ENCODE peak calls at places on chromosome 19, in ten cellular contexts. One of them, this sample, is unnamed.

GRCh38 chr19:3129112-3129511 is 6.7 kb upstream of the GNA15 start:
- DNase-seq in dorsolateral prefrontal cortex: no peak
- DNase-seq in M059J: peak; percentile 58
- DNase-seq in lower leg skin: no peak
- DNase-seq in MCF 10A: peak; percentile 71
- DNase-seq in hypothalamus: no peak
- DNase-seq in fibroblast of lung: peak; percentile 45
- DNase-seq in WTC11: no peak
- DNase-seq in activated CD4-positive, alpha-beta T cell treated with anti-CD3 and anti-CD28 coated beads for 4 hours: peak; percentile 43
- DNase-seq in IMR-90: peak; percentile 71
- DNase-seq in this sample: no peak

GRCh38 chr19:46812898-46813569 is 24.6 kb upstream of the SLC1A5 start:
- DNase-seq in dorsolateral prefrontal cortex: no peak
- DNase-seq in M059J: no peak
- DNase-seq in lower leg skin: no peak
- DNase-seq in MCF 10A: no peak
- DNase-seq in hypothalamus: no peak
- DNase-seq in fibroblast of lung: no peak
- DNase-seq in WTC11: peak; percentile 21
- DNase-seq in activated CD4-positive, alpha-beta T cell treated with anti-CD3 and anti-CD28 coated beads for 4 hours: no peak
- DNase-seq in IMR-90: no peak
- DNase-seq in this sample: no peak

GRCh38 chr19:49767380-49767779 is 579 bp downstream of the AP2A1 start:
- DNase-seq in dorsolateral prefrontal cortex: no peak
- DNase-seq in M059J: peak; percentile 37
- DNase-seq in lower leg skin: no peak
- DNase-seq in MCF 10A: no peak
- DNase-seq in hypothalamus: no peak
- DNase-seq in fibroblast of lung: no peak
- DNase-seq in WTC11: no peak
- DNase-seq in activated CD4-positive, alpha-beta T cell treated with anti-CD3 and anti-CD28 coated beads for 4 hours: no peak
- DNase-seq in IMR-90: no peak
- DNase-seq in this sample: no peak

GRCh38 chr19:1729568-1729925 is 23.8 kb upstream of the ONECUT3 start:
- DNase-seq in dorsolateral prefrontal cortex: no peak
- DNase-seq in M059J: no peak
- DNase-seq in lower leg skin: no peak
- DNase-seq in MCF 10A: no peak
- DNase-seq in hypothalamus: no peak
- DNase-seq in fibroblast of lung: no peak
- DNase-seq in WTC11: no peak
- DNase-seq in activated CD4-positive, alpha-beta T cell treated with anti-CD3 and anti-CD28 coated beads for 4 hours: no peak
- DNase-seq in IMR-90: no peak
- DNase-seq in this sample: no peak

GRCh38 chr19:5128932-5129389 is 160.0 kb downstream of the KDM4B start:
- DNase-seq in dorsolateral prefrontal cortex: no peak
- DNase-seq in M059J: no peak
- DNase-seq in lower leg skin: no peak
- DNase-seq in MCF 10A: no peak
- DNase-seq in hypothalamus: no peak
- DNase-seq in fibroblast of lung: peak; percentile 28
- DNase-seq in WTC11: no peak
- DNase-seq in activated CD4-positive, alpha-beta T cell treated with anti-CD3 and anti-CD28 coated beads for 4 hours: no peak
- DNase-seq in IMR-90: no peak
- DNase-seq in this sample: no peak

GRCh38 chr19:41325947-41326706 is 16.2 kb downstream of the CCDC97 start:
- DNase-seq in dorsolateral prefrontal cortex: no peak
- DNase-seq in M059J: peak; percentile 74
- DNase-seq in lower leg skin: no peak
- DNase-seq in MCF 10A: no peak
- DNase-seq in hypothalamus: peak; percentile 21
- DNase-seq in fibroblast of lung: peak; percentile 82
- DNase-seq in WTC11: no peak
- DNase-seq in activated CD4-positive, alpha-beta T cell treated with anti-CD3 and anti-CD28 coated beads for 4 hours: no peak
- DNase-seq in IMR-90: peak; percentile 80
- DNase-seq in this sample: no peak

GRCh38 chr19:7792286-7792685 is 29.2 kb downstream of the CLEC4M start:
- DNase-seq in dorsolateral prefrontal cortex: no peak
- DNase-seq in M059J: no peak
- DNase-seq in lower leg skin: no peak
- DNase-seq in MCF 10A: no peak
- DNase-seq in hypothalamus: no peak
- DNase-seq in fibroblast of lung: no peak
- DNase-seq in WTC11: no peak
- DNase-seq in activated CD4-positive, alpha-beta T cell treated with anti-CD3 and anti-CD28 coated beads for 4 hours: no peak
- DNase-seq in IMR-90: peak; percentile 51
- DNase-seq in this sample: no peak

GRCh38 chr19:305240-306150 is 14.3 kb upstream of the PLPP2 start:
- DNase-seq in dorsolateral prefrontal cortex: no peak
- DNase-seq in M059J: no peak
- DNase-seq in lower leg skin: peak; percentile 80
- DNase-seq in MCF 10A: no peak
- DNase-seq in hypothalamus: no peak
- DNase-seq in fibroblast of lung: no peak
- DNase-seq in WTC11: no peak
- DNase-seq in activated CD4-positive, alpha-beta T cell treated with anti-CD3 and anti-CD28 coated beads for 4 hours: no peak
- DNase-seq in IMR-90: no peak
- DNase-seq in this sample: no peak

GRCh38 chr19:16112778-16113177 is 1.1 kb downstream of the RAB8A start:
- DNase-seq in dorsolateral prefrontal cortex: no peak
- DNase-seq in M059J: no peak
- DNase-seq in lower leg skin: no peak
- DNase-seq in MCF 10A: no peak
- DNase-seq in hypothalamus: no peak
- DNase-seq in fibroblast of lung: no peak
- DNase-seq in WTC11: no peak
- DNase-seq in activated CD4-positive, alpha-beta T cell treated with anti-CD3 and anti-CD28 coated beads for 4 hours: no peak
- DNase-seq in IMR-90: no peak
- DNase-seq in this sample: no peak

GRCh38 chr19:2653717-2654584 is 48.5 kb downstream of the GNG7 start:
- DNase-seq in dorsolateral prefrontal cortex: peak; percentile 73
- DNase-seq in M059J: peak; percentile 22
- DNase-seq in lower leg skin: no peak
- DNase-seq in MCF 10A: no peak
- DNase-seq in hypothalamus: peak; percentile 34
- DNase-seq in fibroblast of lung: no peak
- DNase-seq in WTC11: peak; percentile 63
- DNase-seq in activated CD4-positive, alpha-beta T cell treated with anti-CD3 and anti-CD28 coated beads for 4 hours: no peak
- DNase-seq in IMR-90: no peak
- DNase-seq in this sample: peak; percentile 86

GRCh38 chr19:50300051-50300450 is 29.1 kb downstream of the KCNC3 start:
- DNase-seq in dorsolateral prefrontal cortex: no peak
- DNase-seq in M059J: no peak
- DNase-seq in lower leg skin: no peak
- DNase-seq in MCF 10A: no peak
- DNase-seq in hypothalamus: no peak
- DNase-seq in fibroblast of lung: no peak
- DNase-seq in WTC11: no peak
- DNase-seq in activated CD4-positive, alpha-beta T cell treated with anti-CD3 and anti-CD28 coated beads for 4 hours: no peak
- DNase-seq in IMR-90: peak; percentile 4
- DNase-seq in this sample: no peak